ENCODE peak calls at places on chromosomes 5 and 9, in four cellular contexts. S is SK-N-SH, P is K562, Z is HepG2. H is an unnamed sample.

GRCh38 chr5:97844797-97845196 is 661.8 kb upstream of the RIOK2 start:
- DNase-seq in S (no peak), P (no peak), Z (no peak), H (no peak)

GRCh38 chr9:88005146-88005750 is 30.9 kb upstream of the CDK20 start:
- DNase-seq in S (no peak), P (no peak), Z (no peak), H (no peak)

GRCh38 chr5:132251220-132251725 is 6.2 kb upstream of the PDLIM4 start:
- DNase-seq in S (no peak), P (no peak), Z (no peak), H (no peak)

GRCh38 chr5:119897537-119898370 is 268.4 kb downstream of the FAM170A start:
- DNase-seq in S (no peak), P (no peak), Z (no peak), H (no peak)

GRCh38 chr9:99778308-99778707 is 43.4 kb upstream of the NR4A3 start:
- DNase-seq in S (no peak), P (peak), Z (no peak), H (peak)

GRCh38 chr5:172505403-172505759 is 51.1 kb upstream of the SH3PXD2B start:
- DNase-seq in S (no peak), P (no peak), Z (no peak), H (no peak)

GRCh38 chr9:503331-503730 is 288.7 kb downstream of the DOCK8 start:
- DNase-seq in S (no peak), P (no peak), Z (no peak), H (no peak)

GRCh38 chr5:72065751-72066255 is 41.5 kb upstream of the MAP1B start:
- DNase-seq in S (peak), P (no peak), Z (no peak), H (no peak)

GRCh38 chr5:96432245-96433065 is 593 bp downstream of the PCSK1 start:
- DNase-seq in S (peak), P (no peak), Z (no peak), H (no peak)

GRCh38 chr9:84966876-84967830 is 297.6 kb downstream of the NTRK2 start:
- DNase-seq in S (no peak), P (peak), Z (peak), H (no peak)

GRCh38 chr5:173774212-173774850 is 113.8 kb upstream of the CPEB4 start:
- DNase-seq in S (no peak), P (no peak), Z (no peak), H (no peak)

GRCh38 chr5:119402081-119402480 is 46.3 kb downstream of the TNFAIP8 start:
- DNase-seq in S (no peak), P (no peak), Z (no peak), H (no peak)

GRCh38 chr9:98787766-98788335 is 8.5 kb downstream of the ANKS6 start:
- DNase-seq in S (no peak), P (no peak), Z (no peak), H (no peak)

GRCh38 chr9:98641675-98642074 is 67.1 kb downstream of the GABBR2 start:
- DNase-seq in S (no peak), P (no peak), Z (no peak), H (no peak)

GRCh38 chr9:95100071-95100627 is 217.4 kb downstream of the FANCC start:
- DNase-seq in S (no peak), P (no peak), Z (no peak), H (no peak)

GRCh38 chr9:23820731-23821399 is 5.2 kb downstream of the ELAVL2 start:
- DNase-seq in S (peak), P (no peak), Z (no peak), H (no peak)

GRCh38 chr5:7927466-7928375 is 58.8 kb downstream of the MTRR start:
- DNase-seq in S (peak), P (peak), Z (peak), H (peak)

GRCh38 chr5:10896016-10896415 is 135.0 kb upstream of the DAP start:
- DNase-seq in S (no peak), P (no peak), Z (peak), H (no peak)

GRCh38 chr5:160188151-160188967 is 40.9 kb upstream of the FABP6 start:
- DNase-seq in S (no peak), P (peak), Z (no peak), H (no peak)

GRCh38 chr5:143268388-143268787 is 135.1 kb downstream of the NR3C1 start:
- DNase-seq in S (no peak), P (no peak), Z (no peak), H (no peak)

GRCh38 chr9:2623046-2623865 is 1.7 kb downstream of the VLDLR start:
- DNase-seq in S (peak), P (no peak), Z (peak), H (no peak)

GRCh38 chr5:51378778-51379652 is 4.2 kb upstream of the ISL1 start:
- DNase-seq in S (peak), P (no peak), Z (no peak), H (no peak)

GRCh38 chr9:22308177-22308576 is 138.4 kb upstream of the DMRTA1 start:
- DNase-seq in S (no peak), P (no peak), Z (no peak), H (no peak)

GRCh38 chr9:129270205-129270604 is 92.1 kb upstream of the IER5L start:
- DNase-seq in S (no peak), P (no peak), Z (no peak), H (no peak)

GRCh38 chr5:56350030-56350594 is 117.0 kb upstream of the ANKRD55 start:
- DNase-seq in S (no peak), P (no peak), Z (peak), H (peak)

GRCh38 chr9:4691794-4692193 is 12.4 kb downstream of the CDC37L1 start:
- DNase-seq in S (no peak), P (no peak), Z (no peak), H (no peak)

GRCh38 chr9:124754289-124754688 is 16.8 kb downstream of the NR6A1 start:
- DNase-seq in S (peak), P (no peak), Z (no peak), H (no peak)

GRCh38 chr5:31809037-31809910 is 170.3 kb downstream of the PDZD2 start:
- DNase-seq in S (peak), P (peak), Z (peak), H (peak)
- TF ChIP-seq ELF1 in S (no peak), P (no peak), Z (no peak), H (no peak)

DNA sequence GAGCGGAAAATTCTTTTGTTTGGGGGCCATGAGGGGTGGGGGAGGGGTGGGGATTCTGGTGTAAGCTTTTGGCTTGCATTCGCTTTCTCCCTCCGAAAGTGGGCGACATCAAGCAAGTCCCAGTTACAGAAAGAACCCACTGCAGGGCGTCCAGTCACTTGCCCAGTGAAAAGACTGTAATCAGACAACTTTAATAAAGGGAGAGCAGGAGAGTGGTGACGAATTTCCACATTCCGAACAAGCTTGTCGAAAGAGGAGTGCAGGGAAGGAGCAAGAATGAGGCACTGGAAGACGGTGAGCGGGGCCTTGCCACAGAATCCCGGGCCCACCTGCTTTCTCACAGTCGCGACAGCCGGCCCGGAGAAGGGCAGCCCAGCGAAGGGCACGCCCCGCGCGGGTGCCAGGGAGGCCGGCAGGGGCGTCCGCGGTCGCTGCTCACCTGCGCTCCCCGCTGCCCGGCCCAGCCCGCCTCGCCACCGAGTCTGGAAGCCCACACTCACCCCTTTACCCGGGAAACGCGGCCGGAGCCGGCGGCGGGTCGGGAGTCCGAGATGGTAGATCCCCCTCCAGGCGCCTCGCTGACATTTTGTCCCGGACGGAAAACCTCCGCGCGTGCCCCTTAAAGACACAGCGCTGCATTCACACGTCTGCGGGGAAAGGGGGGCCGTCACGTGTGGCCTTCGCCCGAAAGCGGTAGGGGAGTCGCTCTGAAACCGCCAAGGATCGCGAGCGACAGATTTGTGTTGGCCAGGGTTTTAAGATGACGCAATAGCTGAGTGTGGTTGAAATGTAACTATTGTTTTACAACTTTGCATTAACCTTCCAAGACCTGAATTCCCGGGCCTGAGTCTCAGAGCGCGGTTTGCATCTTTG is at the start of gene ZBED3:
- DNase-seq in S (peak), P (no peak), Z (peak), H (peak)
- TF ChIP-seq ELF1 in S (no peak), P (no peak), Z (no peak), H (no peak)

GRCh38 chr9:8903077-8903476 is 1103.5 kb upstream of the DMAC1 start:
- DNase-seq in S (no peak), P (no peak), Z (no peak), H (no peak)

GRCh38 chr9:8895498-8896224 is 1096.1 kb upstream of the DMAC1 start:
- DNase-seq in S (peak), P (peak), Z (peak), H (no peak)

GRCh38 chr9:8904971-8905370 is 1105.4 kb upstream of the DMAC1 start:
- DNase-seq in S (no peak), P (no peak), Z (no peak), H (no peak)

DNA sequence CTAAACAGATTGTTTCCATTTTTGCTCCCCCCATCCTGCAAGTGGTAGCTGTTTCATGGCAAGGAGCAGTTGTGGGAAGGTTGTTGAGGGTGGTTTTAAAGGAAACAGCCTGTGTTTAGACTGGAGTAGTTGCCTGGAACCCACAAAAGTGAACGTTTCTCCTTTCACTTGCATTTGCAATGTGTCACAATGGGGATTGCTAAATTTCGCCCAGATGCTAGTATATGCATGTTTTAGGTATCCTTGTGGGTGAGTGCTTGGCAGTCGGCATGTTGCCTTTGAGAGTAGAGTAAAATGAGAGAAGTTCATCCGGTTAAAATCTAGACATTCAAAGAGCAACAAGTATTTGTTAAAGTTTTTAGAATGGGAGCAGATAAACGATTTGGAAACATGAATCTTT is 1100.0 kb upstream of the DMAC1 start:
- DNase-seq in S (no peak), P (no peak), Z (no peak), H (no peak)
- TF ChIP-seq ELF1 in S (no peak), P (no peak), Z (no peak), H (no peak)

DNA sequence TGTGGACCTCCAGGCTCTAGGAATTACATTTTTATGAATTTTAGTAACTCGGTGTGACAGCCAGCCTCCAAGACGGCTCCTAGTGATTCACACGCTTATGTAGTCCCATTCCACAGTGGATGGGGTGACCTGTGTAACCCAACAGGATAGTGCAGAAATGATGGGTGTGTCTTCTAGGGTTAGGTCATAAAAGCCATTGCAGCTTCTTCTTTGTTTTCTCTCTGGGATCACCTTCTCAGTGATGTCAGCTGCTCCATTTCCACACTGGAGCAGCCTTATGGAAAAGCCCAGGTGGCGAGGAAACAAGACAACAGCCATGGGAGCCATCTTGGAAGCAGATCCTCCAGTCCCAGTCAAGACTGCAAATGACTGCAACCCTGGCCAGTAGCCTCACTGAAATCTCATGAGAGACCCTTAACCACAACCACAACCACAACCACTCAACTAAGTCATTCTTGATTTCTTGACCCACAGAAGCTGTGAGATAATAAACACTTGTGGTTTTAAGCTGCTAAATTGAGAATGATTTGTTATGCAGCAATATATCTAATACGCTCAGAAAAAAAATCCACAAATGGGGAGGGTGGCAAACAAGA is 5.1 kb upstream of the GNPDA1 start:
- DNase-seq in S (no peak), P (no peak), Z (no peak), H (no peak)
- TF ChIP-seq ELF1 in S (no peak), P (no peak), Z (no peak), H (no peak)

DNA sequence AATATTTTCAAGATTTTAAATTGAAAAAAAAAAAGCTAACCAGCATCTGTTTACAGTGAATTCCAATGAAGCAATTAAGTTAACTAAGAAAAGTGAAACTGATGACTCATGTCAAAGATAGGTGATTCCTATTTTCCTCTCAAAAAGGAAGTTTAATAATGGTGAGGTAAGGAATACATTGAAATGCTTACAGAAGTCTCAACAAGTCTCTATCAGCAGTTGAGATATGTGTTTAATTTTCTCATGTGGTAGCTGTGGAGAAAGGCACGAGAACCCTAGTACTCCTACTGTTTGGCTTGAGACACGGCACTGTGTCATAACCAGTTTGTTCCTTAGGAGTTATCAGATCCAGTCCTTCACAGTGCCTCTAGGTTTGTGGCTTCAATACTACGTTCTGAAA is 114.5 kb downstream of the SLC25A46 start:
- DNase-seq in S (no peak), P (no peak), Z (no peak), H (no peak)
- TF ChIP-seq ELF1 in S (no peak), P (no peak), Z (no peak), H (no peak)

GRCh38 chr9:77084094-77084493 is 64.6 kb downstream of the FOXB2 start:
- DNase-seq in S (no peak), P (no peak), Z (no peak), H (no peak)

GRCh38 chr9:77092536-77092935 is 73.1 kb downstream of the FOXB2 start:
- DNase-seq in S (no peak), P (no peak), Z (no peak), H (no peak)

GRCh38 chr9:77085416-77085815 is 66.0 kb downstream of the FOXB2 start:
- DNase-seq in S (no peak), P (no peak), Z (no peak), H (no peak)

GRCh38 chr9:77087506-77087905 is 68.1 kb downstream of the FOXB2 start:
- DNase-seq in S (no peak), P (no peak), Z (no peak), H (no peak)
- TF ChIP-seq ELF1 in S (no peak), P (no peak), Z (no peak), H (no peak)

GRCh38 chr9:134944916-134945315 is 27.2 kb upstream of the FCN1 start:
- DNase-seq in S (no peak), P (no peak), Z (no peak), H (no peak)

GRCh38 chr9:134945509-134946275 is 28.0 kb upstream of the FCN1 start:
- DNase-seq in S (no peak), P (no peak), Z (no peak), H (no peak)

GRCh38 chr9:134943411-134943810 is 25.7 kb upstream of the FCN1 start:
- DNase-seq in S (no peak), P (no peak), Z (no peak), H (no peak)

GRCh38 chr9:134943836-134944235 is 26.1 kb upstream of the FCN1 start:
- DNase-seq in S (no peak), P (no peak), Z (no peak), H (no peak)

GRCh38 chr9:134944351-134944802 is 26.7 kb upstream of the FCN1 start:
- DNase-seq in S (no peak), P (no peak), Z (no peak), H (no peak)
- TF ChIP-seq ELF1 in S (no peak), P (no peak), Z (no peak), H (no peak)

GRCh38 chr5:150653145-150653761 is 7.8 kb upstream of the MYOZ3 start:
- DNase-seq in S (peak), P (no peak), Z (no peak), H (no peak)

GRCh38 chr5:150653762-150654158 is 7.3 kb upstream of the MYOZ3 start:
- DNase-seq in S (no peak), P (no peak), Z (no peak), H (no peak)

GRCh38 chr5:150650713-150651000 is 10.2 kb downstream of the SYNPO start:
- DNase-seq in S (no peak), P (no peak), Z (no peak), H (no peak)

GRCh38 chr5:150651382-150651781 is 9.7 kb upstream of the MYOZ3 start:
- DNase-seq in S (no peak), P (no peak), Z (no peak), H (no peak)

DNA sequence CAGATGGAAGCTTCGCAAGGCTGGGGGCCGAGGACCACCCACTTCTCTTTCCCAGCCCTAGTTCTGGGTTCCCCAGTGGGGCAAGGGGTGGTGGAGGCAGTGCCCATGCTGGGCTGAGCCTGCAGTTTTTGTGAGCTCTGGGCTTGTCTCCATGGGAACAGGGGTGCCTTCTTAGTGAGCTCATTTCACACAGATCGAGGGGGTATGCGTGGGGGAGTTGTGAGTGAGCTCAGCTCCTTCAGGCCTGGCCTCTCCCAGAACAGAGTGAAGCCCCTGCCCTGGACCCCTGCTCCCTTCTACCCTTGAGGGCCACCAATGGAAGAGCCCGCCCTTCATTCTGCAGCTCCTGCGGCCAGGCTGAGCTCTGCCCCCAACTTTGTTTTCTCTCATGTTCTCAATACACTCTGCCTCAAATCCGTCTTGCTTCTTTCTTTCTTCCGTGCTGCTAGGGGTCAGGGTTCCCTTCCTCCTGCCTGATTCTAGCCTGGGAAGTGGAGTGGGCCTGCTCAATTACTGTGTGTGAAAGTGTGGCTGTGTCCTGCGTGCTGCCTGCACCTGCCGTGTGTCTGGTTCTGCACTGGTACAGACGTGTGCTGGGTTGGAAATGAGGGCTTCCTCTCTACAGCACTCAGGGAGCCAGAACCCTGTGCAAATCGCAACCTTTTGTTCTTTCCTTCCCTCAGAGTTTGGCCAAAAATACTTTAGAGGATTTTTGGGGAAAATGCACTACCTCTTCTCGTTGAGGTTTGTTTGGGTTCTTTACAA is 8.9 kb upstream of the MYOZ3 start:
- DNase-seq in S (no peak), P (no peak), Z (no peak), H (no peak)
- TF ChIP-seq ELF1 in S (no peak), P (no peak), Z (no peak), H (no peak)

DNA sequence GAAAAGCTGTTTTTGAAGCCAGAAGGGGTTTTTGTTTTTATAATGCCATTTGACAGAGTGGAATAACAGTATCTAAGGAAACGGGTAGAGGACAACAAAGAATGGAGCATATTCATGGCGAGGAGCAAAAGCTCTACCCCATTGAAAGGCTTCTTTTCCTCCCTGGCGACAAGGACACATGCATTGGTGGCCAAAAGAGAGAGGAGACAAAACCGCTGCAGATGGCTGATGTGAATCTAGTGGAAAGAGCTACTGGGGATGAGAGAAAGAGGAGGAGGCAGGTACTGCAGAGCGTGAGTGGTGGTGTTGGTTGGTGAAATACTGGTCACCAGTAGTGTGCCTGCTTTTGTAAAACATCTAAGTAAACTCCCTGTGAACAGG is 485 bp downstream of the APC start:
- DNase-seq in S (peak), P (peak), Z (no peak), H (no peak)
- TF ChIP-seq ELF1 in S (no peak), P (no peak), Z (no peak), H (no peak)